ENCODE peak calls at places on chromosome 4, in six cellular contexts. One of them, this sample, is unnamed.

GRCh38 chr4:183356931-183357675 is 34.9 kb upstream of the CLDN24 start:
- DNase-seq in mesendoderm: no peak
- DNase-seq in adrenal gland: peak
- DNase-seq in MM.1S: no peak
- DNase-seq in aorta: no peak
- DNase-seq in Karpas-422: no peak
- DNase-seq in this sample: no peak

GRCh38 chr4:62263454-62263853 is 1063.3 kb downstream of the ADGRL3 start:
- DNase-seq in MM.1S: no peak
- DNase-seq in adrenal gland: no peak
- DNase-seq in aorta: no peak
- DNase-seq in Karpas-422: no peak
- DNase-seq in mesendoderm: no peak
- DNase-seq in this sample: no peak

GRCh38 chr4:74473155-74473811 is 28.3 kb downstream of the AREG start:
- DNase-seq in aorta: no peak
- DNase-seq in adrenal gland: no peak
- DNase-seq in mesendoderm: peak
- DNase-seq in Karpas-422: no peak
- DNase-seq in MM.1S: no peak
- DNase-seq in this sample: peak

GRCh38 chr4:100165809-100166208 is 24.5 kb downstream of the DDIT4L start:
- DNase-seq in aorta: no peak
- DNase-seq in Karpas-422: no peak
- DNase-seq in mesendoderm: no peak
- DNase-seq in adrenal gland: no peak
- DNase-seq in MM.1S: no peak
- DNase-seq in this sample: no peak

GRCh38 chr4:83906561-83906960 is 370.7 kb downstream of the GPAT3 start:
- DNase-seq in Karpas-422: no peak
- DNase-seq in mesendoderm: no peak
- DNase-seq in MM.1S: no peak
- DNase-seq in aorta: no peak
- DNase-seq in adrenal gland: no peak
- DNase-seq in this sample: no peak

GRCh38 chr4:37946503-37947179 is 13.6 kb upstream of the PTTG2 start:
- DNase-seq in mesendoderm: no peak
- DNase-seq in MM.1S: no peak
- DNase-seq in adrenal gland: peak
- DNase-seq in Karpas-422: no peak
- DNase-seq in aorta: peak
- DNase-seq in this sample: no peak

GRCh38 chr4:98609946-98610345 is 48.5 kb downstream of the TSPAN5 start:
- DNase-seq in mesendoderm: peak
- DNase-seq in Karpas-422: no peak
- DNase-seq in aorta: no peak
- DNase-seq in MM.1S: no peak
- DNase-seq in adrenal gland: no peak
- DNase-seq in this sample: no peak

GRCh38 chr4:107931775-107932321 is 499 bp downstream of the CYP2U1 start:
- DNase-seq in mesendoderm: no peak
- DNase-seq in Karpas-422: peak
- DNase-seq in aorta: peak
- DNase-seq in MM.1S: peak
- DNase-seq in adrenal gland: peak
- DNase-seq in this sample: no peak

GRCh38 chr4:93396274-93396673 is 432.3 kb upstream of the ATOH1 start:
- DNase-seq in Karpas-422: no peak
- DNase-seq in adrenal gland: no peak
- DNase-seq in aorta: no peak
- DNase-seq in mesendoderm: peak
- DNase-seq in MM.1S: no peak
- DNase-seq in this sample: no peak

GRCh38 chr4:88448905-88449689 is 7.8 kb upstream of the HERC5 start:
- DNase-seq in adrenal gland: no peak
- DNase-seq in Karpas-422: no peak
- DNase-seq in mesendoderm: no peak
- DNase-seq in MM.1S: no peak
- DNase-seq in aorta: no peak
- DNase-seq in this sample: no peak

GRCh38 chr4:62415256-62415655 is 1215.1 kb downstream of the ADGRL3 start:
- DNase-seq in Karpas-422: no peak
- DNase-seq in aorta: no peak
- DNase-seq in MM.1S: no peak
- DNase-seq in mesendoderm: no peak
- DNase-seq in adrenal gland: no peak
- DNase-seq in this sample: no peak

GRCh38 chr4:40662962-40663604 is 33.4 kb upstream of the RBM47 start:
- DNase-seq in Karpas-422: no peak
- DNase-seq in mesendoderm: no peak
- DNase-seq in adrenal gland: peak
- DNase-seq in aorta: no peak
- DNase-seq in MM.1S: no peak
- DNase-seq in this sample: peak

GRCh38 chr4:84530871-84531270 is 31.8 kb upstream of the NKX6-1 start:
- DNase-seq in adrenal gland: no peak
- DNase-seq in aorta: no peak
- DNase-seq in Karpas-422: no peak
- DNase-seq in MM.1S: no peak
- DNase-seq in mesendoderm: peak
- DNase-seq in this sample: no peak

GRCh38 chr4:99715286-99715685 is 57.7 kb upstream of the C4orf54 start:
- DNase-seq in MM.1S: no peak
- DNase-seq in mesendoderm: peak
- DNase-seq in adrenal gland: no peak
- DNase-seq in Karpas-422: no peak
- DNase-seq in aorta: no peak
- DNase-seq in this sample: no peak

GRCh38 chr4:92304636-92305035 is 870 bp downstream of the GRID2 start:
- DNase-seq in aorta: no peak
- DNase-seq in MM.1S: no peak
- DNase-seq in mesendoderm: peak
- DNase-seq in Karpas-422: no peak
- DNase-seq in adrenal gland: no peak
- DNase-seq in this sample: peak

GRCh38 chr4:24686866-24687672 is 102.7 kb upstream of the DHX15 start:
- DNase-seq in Karpas-422: peak
- DNase-seq in adrenal gland: peak
- DNase-seq in mesendoderm: peak
- DNase-seq in MM.1S: no peak
- DNase-seq in aorta: no peak
- DNase-seq in this sample: peak

GRCh38 chr4:68079918-68080317 is 49.8 kb downstream of the TMPRSS11F start:
- DNase-seq in mesendoderm: peak
- DNase-seq in Karpas-422: peak
- DNase-seq in adrenal gland: no peak
- DNase-seq in aorta: no peak
- DNase-seq in MM.1S: no peak
- DNase-seq in this sample: no peak

GRCh38 chr4:111854494-111855087 is 290.7 kb upstream of the FAM241A start:
- DNase-seq in mesendoderm: peak
- DNase-seq in aorta: no peak
- DNase-seq in MM.1S: peak
- DNase-seq in Karpas-422: peak
- DNase-seq in adrenal gland: peak
- DNase-seq in this sample: peak

GRCh38 chr4:118718511-118719170 is 33.4 kb downstream of the METTL14 start:
- DNase-seq in MM.1S: no peak
- DNase-seq in mesendoderm: no peak
- DNase-seq in Karpas-422: no peak
- DNase-seq in adrenal gland: no peak
- DNase-seq in aorta: no peak
- DNase-seq in this sample: no peak

GRCh38 chr4:17447675-17448298 is 64.1 kb downstream of the QDPR start:
- DNase-seq in Karpas-422: peak
- DNase-seq in adrenal gland: peak
- DNase-seq in aorta: no peak
- DNase-seq in mesendoderm: peak
- DNase-seq in MM.1S: peak
- DNase-seq in this sample: peak

GRCh38 chr4:116752027-116752426 is 333.3 kb downstream of the TRAM1L1 start:
- DNase-seq in Karpas-422: no peak
- DNase-seq in aorta: no peak
- DNase-seq in adrenal gland: no peak
- DNase-seq in MM.1S: peak
- DNase-seq in mesendoderm: no peak
- DNase-seq in this sample: no peak

GRCh38 chr4:89172865-89173264 is 61.5 kb downstream of the TIGD2 start:
- DNase-seq in aorta: no peak
- DNase-seq in adrenal gland: no peak
- DNase-seq in Karpas-422: peak
- DNase-seq in mesendoderm: peak
- DNase-seq in MM.1S: no peak
- DNase-seq in this sample: no peak

GRCh38 chr4:128571747-128572146 is 237.8 kb upstream of the JADE1 start:
- DNase-seq in aorta: peak
- DNase-seq in Karpas-422: no peak
- DNase-seq in adrenal gland: peak
- DNase-seq in MM.1S: peak
- DNase-seq in mesendoderm: no peak
- DNase-seq in this sample: peak

GRCh38 chr4:38382492-38382891 is 281.5 kb upstream of the KLF3 start:
- DNase-seq in aorta: no peak
- DNase-seq in MM.1S: no peak
- DNase-seq in mesendoderm: peak
- DNase-seq in Karpas-422: no peak
- DNase-seq in adrenal gland: peak
- DNase-seq in this sample: no peak

GRCh38 chr4:100907465-100908454 is 389.9 kb upstream of the EMCN start:
- DNase-seq in Karpas-422: no peak
- DNase-seq in aorta: no peak
- DNase-seq in adrenal gland: no peak
- DNase-seq in MM.1S: no peak
- DNase-seq in mesendoderm: peak
- DNase-seq in this sample: peak

GRCh38 chr4:8343967-8344331 is 74.4 kb downstream of the HTRA3 start:
- DNase-seq in Karpas-422: no peak
- DNase-seq in aorta: no peak
- DNase-seq in mesendoderm: no peak
- DNase-seq in MM.1S: no peak
- DNase-seq in adrenal gland: no peak
- DNase-seq in this sample: no peak
- H3K27ac ChIP-seq in Karpas-422: no peak
- H3K27ac ChIP-seq in aorta: no peak
- H3K27ac ChIP-seq in mesendoderm: no peak
- H3K27ac ChIP-seq in MM.1S: no peak
- H3K27ac ChIP-seq in adrenal gland: no peak
- H3K27ac ChIP-seq in this sample: no peak

GRCh38 chr4:1291091-1291490 is 1.4 kb downstream of the MAEA start:
- DNase-seq in adrenal gland: peak
- DNase-seq in aorta: peak
- DNase-seq in Karpas-422: no peak
- DNase-seq in mesendoderm: no peak
- DNase-seq in MM.1S: no peak
- DNase-seq in this sample: no peak

GRCh38 chr4:1293531-1293941 is 3.8 kb downstream of the MAEA start:
- DNase-seq in MM.1S: no peak
- DNase-seq in mesendoderm: no peak
- DNase-seq in adrenal gland: peak
- DNase-seq in aorta: peak
- DNase-seq in Karpas-422: peak
- DNase-seq in this sample: no peak

GRCh38 chr4:1293981-1294380 is 4.3 kb downstream of the MAEA start:
- DNase-seq in MM.1S: no peak
- DNase-seq in Karpas-422: no peak
- DNase-seq in aorta: peak
- DNase-seq in mesendoderm: no peak
- DNase-seq in adrenal gland: peak
- DNase-seq in this sample: no peak

GRCh38 chr4:1290165-1290977 is 680 bp downstream of the MAEA start:
- DNase-seq in Karpas-422: peak
- DNase-seq in adrenal gland: peak
- DNase-seq in MM.1S: peak
- DNase-seq in aorta: peak
- DNase-seq in mesendoderm: peak
- DNase-seq in this sample: peak

GRCh38 chr4:1291996-1292702 is 2.5 kb downstream of the MAEA start:
- DNase-seq in mesendoderm: no peak
- DNase-seq in adrenal gland: peak
- DNase-seq in aorta: peak
- DNase-seq in Karpas-422: no peak
- DNase-seq in MM.1S: no peak
- DNase-seq in this sample: no peak
- H3K27ac ChIP-seq in mesendoderm: no peak
- H3K27ac ChIP-seq in adrenal gland: no peak
- H3K27ac ChIP-seq in aorta: no peak
- H3K27ac ChIP-seq in Karpas-422: no peak
- H3K27ac ChIP-seq in MM.1S: no peak
- H3K27ac ChIP-seq in this sample: no peak

GRCh38 chr4:52997132-52997416 is 135.0 kb downstream of the RASL11B start:
- DNase-seq in adrenal gland: no peak
- DNase-seq in MM.1S: no peak
- DNase-seq in Karpas-422: no peak
- DNase-seq in aorta: no peak
- DNase-seq in mesendoderm: no peak
- DNase-seq in this sample: no peak
- H3K27ac ChIP-seq in adrenal gland: peak
- H3K27ac ChIP-seq in MM.1S: no peak
- H3K27ac ChIP-seq in Karpas-422: no peak
- H3K27ac ChIP-seq in aorta: peak
- H3K27ac ChIP-seq in mesendoderm: no peak
- H3K27ac ChIP-seq in this sample: no peak

GRCh38 chr4:140642674-140643437 is 74.1 kb upstream of the UCP1 start:
- DNase-seq in MM.1S: no peak
- DNase-seq in aorta: no peak
- DNase-seq in adrenal gland: no peak
- DNase-seq in Karpas-422: no peak
- DNase-seq in mesendoderm: no peak
- DNase-seq in this sample: no peak
- H3K27ac ChIP-seq in MM.1S: no peak
- H3K27ac ChIP-seq in aorta: no peak
- H3K27ac ChIP-seq in adrenal gland: no peak
- H3K27ac ChIP-seq in Karpas-422: no peak
- H3K27ac ChIP-seq in mesendoderm: peak
- H3K27ac ChIP-seq in this sample: no peak

DNA sequence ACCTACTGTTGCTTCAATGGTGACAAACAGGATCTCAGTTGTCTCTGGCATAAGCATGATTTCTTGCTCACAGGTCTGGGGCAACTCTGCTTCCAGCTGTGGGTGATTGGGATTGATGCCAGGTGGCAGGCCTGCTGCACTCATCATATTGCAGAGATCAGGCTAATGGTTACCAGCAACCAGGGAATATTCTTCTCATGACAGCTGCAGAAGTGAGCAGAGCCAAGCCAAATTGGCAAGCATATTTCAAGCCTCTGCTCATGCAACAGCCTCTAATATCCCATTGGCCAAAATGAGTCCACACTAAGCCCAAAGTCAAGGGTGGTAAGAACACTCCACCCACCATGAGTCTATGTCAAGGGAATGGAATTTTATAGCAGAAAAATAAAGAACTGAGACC is 26.7 kb upstream of the TBC1D19 start:
- DNase-seq in mesendoderm: no peak
- DNase-seq in aorta: no peak
- DNase-seq in Karpas-422: no peak
- DNase-seq in adrenal gland: no peak
- DNase-seq in MM.1S: no peak
- DNase-seq in this sample: no peak
- H3K27ac ChIP-seq in mesendoderm: no peak
- H3K27ac ChIP-seq in aorta: no peak
- H3K27ac ChIP-seq in Karpas-422: no peak
- H3K27ac ChIP-seq in adrenal gland: no peak
- H3K27ac ChIP-seq in MM.1S: no peak
- H3K27ac ChIP-seq in this sample: no peak

This sample was measured in cardiac muscle cell.